ENCODE peak calls at places on chromosomes 4 and X, in seven cellular contexts. C is suprapubic skin, K is choroid plexus epithelial cell, I is WERI-Rb-1, Q is fibroblast of the aortic adventitia, R is RWPE1, U is RWPE2. E is an unnamed sample.

GRCh38 chr4:48575964-48576363 is 85.9 kb downstream of the ZAR1 start:
- DNase-seq in C (no peak), K (peak; percentile 90), I (no peak), Q (peak; percentile 8), R (no peak), U (no peak), E (peak; percentile 23)

GRCh38 chr4:66972087-66972486 is 573.2 kb downstream of the CENPC start:
- DNase-seq in C (no peak), K (peak; percentile 5), I (no peak), Q (peak; percentile 23), R (no peak), U (no peak), E (no peak)

GRCh38 chrX:129626026-129626425 is 28.7 kb downstream of the APLN start:
- DNase-seq in C (no peak), K (no peak), I (no peak), Q (no peak), R (no peak), U (no peak), E (peak; percentile 37)

GRCh38 chr4:38266616-38267015 is 306.4 kb downstream of the PTTG2 start:
- DNase-seq in C (no peak), K (no peak), I (no peak), Q (no peak), R (no peak), U (no peak), E (peak; percentile 46)

GRCh38 chrX:47467106-47467505 is 15.9 kb downstream of the ZNF41 start:
- DNase-seq in C (no peak), K (no peak), I (no peak), Q (no peak), R (no peak), U (no peak), E (no peak)

GRCh38 chrX:23938690-23939089 is 30.9 kb downstream of the CXorf58 start:
- DNase-seq in C (no peak), K (peak; percentile 30), I (no peak), Q (peak; percentile 81), R (no peak), U (no peak), E (peak; percentile 25)

GRCh38 chr4:138037716-138038115 is 204.4 kb downstream of the SLC7A11 start:
- DNase-seq in C (no peak), K (peak; percentile 62), I (no peak), Q (peak; percentile 70), R (no peak), U (no peak), E (peak; percentile 87)

GRCh38 chrX:6129751-6130150 is 98.9 kb downstream of the NLGN4X start:
- DNase-seq in C (no peak), K (no peak), I (no peak), Q (no peak), R (no peak), U (no peak), E (no peak)

GRCh38 chr4:177367336-177367735 is 57.7 kb downstream of the NEIL3 start:
- DNase-seq in C (no peak), K (peak; percentile 37), I (peak; percentile 28), Q (peak; percentile 28), R (peak; percentile 23), U (no peak), E (peak; percentile 38)

GRCh38 chr4:103887191-103887590 is 167.4 kb upstream of the TACR3 start:
- DNase-seq in C (no peak), K (no peak), I (no peak), Q (no peak), R (no peak), U (no peak), E (peak; percentile 0)

GRCh38 chrX:95056901-95057300 is 1382.9 kb downstream of the FAM133A start:
- DNase-seq in C (no peak), K (peak; percentile 57), I (no peak), Q (peak; percentile 51), R (no peak), U (no peak), E (peak; percentile 35)

GRCh38 chrX:6002056-6002455 is 226.6 kb downstream of the NLGN4X start:
- DNase-seq in C (no peak), K (no peak), I (no peak), Q (no peak), R (no peak), U (no peak), E (no peak)

GRCh38 chrX:65596270-65596669 is 61.7 kb upstream of the LAS1L start:
- DNase-seq in C (no peak), K (peak; percentile 57), I (no peak), Q (peak; percentile 44), R (no peak), U (no peak), E (peak; percentile 64)

GRCh38 chr4:89765966-89766365 is 71.0 kb downstream of the SNCA start:
- DNase-seq in C (no peak), K (peak; percentile 95), I (no peak), Q (peak; percentile 56), R (peak; percentile 20), U (no peak), E (peak; percentile 79)

GRCh38 chrX:42680651-42681050 is 97.3 kb downstream of the PPP1R2C start:
- DNase-seq in C (no peak), K (peak; percentile 49), I (no peak), Q (peak; percentile 63), R (no peak), U (no peak), E (peak; percentile 2)

GRCh38 chr4:16893141-16893571 is 5.3 kb downstream of the LDB2 start:
- DNase-seq in C (no peak), K (peak; percentile 46), I (no peak), Q (peak; percentile 58), R (no peak), U (no peak), E (peak; percentile 59)

GRCh38 chr4:162352580-162353107 is 188.8 kb upstream of the FSTL5 start:
- DNase-seq in C (no peak), K (no peak), I (no peak), Q (no peak), R (no peak), U (no peak), E (no peak)

GRCh38 chrX:79138658-79139241 is 5.7 kb upstream of the GPR174 start:
- DNase-seq in C (no peak), K (no peak), I (no peak), Q (no peak), R (no peak), U (no peak), E (no peak)

GRCh38 chr4:159023741-159024140 is 79.1 kb upstream of the RAPGEF2 start:
- DNase-seq in C (no peak), K (no peak), I (no peak), Q (no peak), R (no peak), U (no peak), E (no peak)

GRCh38 chrX:12950851-12951589 is 23.9 kb upstream of the TMSB4X start:
- DNase-seq in C (no peak), K (peak; percentile 33), I (peak; percentile 59), Q (no peak), R (no peak), U (no peak), E (no peak)

GRCh38 chr4:85152490-85152889 is 186.0 kb upstream of the WDFY3 start:
- DNase-seq in C (no peak), K (no peak), I (no peak), Q (no peak), R (no peak), U (no peak), E (no peak)

GRCh38 chr4:16833722-16834121 is 64.7 kb downstream of the LDB2 start:
- DNase-seq in C (no peak), K (no peak), I (no peak), Q (no peak), R (no peak), U (no peak), E (no peak)

GRCh38 chr4:1082215-1083182 is 30.9 kb downstream of the RNF212 start:
- DNase-seq in C (peak; percentile 88), K (peak; percentile 69), I (no peak), Q (peak; percentile 79), R (peak; percentile 90), U (peak; percentile 92), E (peak; percentile 85)

GRCh38 chr4:67725132-67725531 is 24.2 kb upstream of the UBA6 start:
- DNase-seq in C (no peak), K (no peak), I (no peak), Q (peak; percentile 33), R (peak; percentile 29), U (no peak), E (no peak)

GRCh38 chrX:140701480-140701879 is 8.1 kb upstream of the LINC00632 start:
- DNase-seq in C (no peak), K (peak; percentile 43), I (no peak), Q (peak; percentile 26), R (peak; percentile 2), U (no peak), E (peak; percentile 27)
- TF ChIP-seq CTCF in C (peak; percentile 7), K (peak; percentile 33), I (no peak), Q (peak; percentile 33), R (peak; percentile 30), U (peak; percentile 49), E (peak; percentile 44)

DNA sequence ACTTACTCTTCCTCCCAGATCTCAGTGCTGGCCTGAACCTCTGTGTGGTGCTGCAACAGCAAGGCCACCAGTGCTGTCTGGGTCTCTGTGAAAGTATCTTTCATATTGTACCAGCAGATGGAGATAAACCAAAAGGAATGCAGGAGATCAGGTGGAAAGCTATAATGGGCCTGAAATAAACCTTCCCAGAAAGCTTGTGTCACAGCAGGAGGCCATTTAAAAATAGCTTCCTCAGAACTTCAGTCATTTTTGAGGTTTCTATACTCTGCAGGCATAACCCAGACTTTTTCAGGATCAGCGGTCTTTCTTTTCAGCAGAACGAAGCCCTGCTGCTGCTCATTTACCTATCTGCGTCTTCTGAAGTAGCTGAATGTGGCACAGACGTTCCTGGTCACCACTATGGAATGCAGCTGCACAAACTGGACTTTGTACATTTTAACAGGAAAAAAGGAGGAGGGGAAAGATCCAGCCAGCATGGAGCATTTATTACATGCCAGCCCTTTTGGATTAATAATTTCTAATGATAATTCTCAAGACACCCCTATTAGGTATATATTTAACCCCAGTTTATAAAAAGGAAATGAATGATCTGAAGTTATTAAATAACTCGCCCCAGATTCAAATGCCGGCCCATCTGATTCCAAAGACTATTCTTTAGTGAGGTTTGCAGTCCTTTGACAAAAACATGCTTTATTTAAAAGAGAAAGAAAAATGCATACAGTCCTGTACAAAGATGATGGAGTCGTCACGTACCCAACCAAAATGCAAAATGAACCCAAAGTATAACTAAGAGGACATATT is 119.7 kb downstream of the NFKB1 start:
- DNase-seq in C (no peak), K (peak; percentile 98), I (peak; percentile 56), Q (peak; percentile 87), R (peak; percentile 69), U (no peak), E (peak; percentile 80)
- TF ChIP-seq CTCF in C (peak; percentile 11), K (peak; percentile 75), I (peak; percentile 51), Q (peak; percentile 64), R (peak; percentile 64), U (peak; percentile 87), E (peak; percentile 67)

GRCh38 chrX:40524423-40524822 is 56.3 kb upstream of the ATP6AP2 start:
- DNase-seq in C (no peak), K (peak; percentile 20), I (no peak), Q (no peak), R (no peak), U (no peak), E (peak; percentile 15)
- TF ChIP-seq CTCF in C (no peak), K (peak; percentile 53), I (peak; percentile 7), Q (no peak), R (no peak), U (no peak), E (peak; percentile 54)

DNA sequence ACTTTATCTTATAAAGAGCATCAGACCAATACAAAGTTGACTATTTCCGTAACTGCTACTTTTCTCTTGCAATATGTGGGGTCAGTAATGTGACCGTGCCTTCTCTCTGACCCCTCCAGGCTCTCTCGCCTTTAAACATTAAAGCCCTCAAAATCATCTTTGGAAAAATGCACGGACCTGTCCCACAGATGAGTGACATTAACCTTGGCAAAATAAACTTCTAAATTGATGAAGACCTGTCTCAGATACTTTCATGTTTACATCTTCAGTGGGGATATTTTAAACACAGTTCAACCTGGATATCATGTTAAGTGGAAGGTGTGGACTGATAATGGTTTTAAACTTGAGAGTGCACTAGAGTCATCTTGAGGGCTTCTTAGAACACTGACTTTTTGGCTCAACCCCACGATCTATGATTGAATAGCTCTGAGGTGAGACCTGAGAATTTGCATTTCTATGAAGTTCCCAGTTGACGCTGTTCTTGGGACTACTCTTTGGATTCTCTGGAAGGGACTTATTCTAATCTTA is 26.7 kb upstream of the CXCL3 start:
- DNase-seq in C (no peak), K (no peak), I (no peak), Q (no peak), R (no peak), U (no peak), E (no peak)
- TF ChIP-seq CTCF in C (no peak), K (no peak), I (no peak), Q (no peak), R (no peak), U (no peak), E (no peak)